ENCODE peak calls at places on chromosomes 11 and 22, in six cellular contexts. F is tibial nerve, G is heart left ventricle, A is body of pancreas, M is adrenal gland, Y is GM12878. U is an unnamed sample.

GRCh38 chr22:49826603-49827306 is 918 bp downstream of the BRD1 start:
- DNase-seq in G (peak), F (no peak), Y (no peak), M (peak), A (peak), U (peak)

GRCh38 chr11:82732734-82733443 is 775 bp downstream of the FAM181B start:
- DNase-seq in F (no peak), Y (no peak), A (peak), M (no peak), G (no peak), U (peak)

GRCh38 chr11:92675303-92675702 is 294.1 kb upstream of the MTNR1B start:
- DNase-seq in Y (no peak), G (no peak), F (no peak), A (no peak), M (no peak), U (no peak)

GRCh38 chr11:126413426-126413825 is 57.9 kb downstream of the ST3GAL4 start:
- DNase-seq in Y (no peak), M (no peak), G (no peak), A (no peak), F (no peak), U (no peak)

GRCh38 chr11:72113170-72113808 is 794 bp upstream of the ANAPC15 start:
- DNase-seq in Y (no peak), G (no peak), A (no peak), F (no peak), M (no peak), U (no peak)

GRCh38 chr22:43876866-43877509 is 14.7 kb upstream of the SULT4A1 start:
- DNase-seq in Y (no peak), G (no peak), M (no peak), A (no peak), F (no peak), U (no peak)

GRCh38 chr22:25153961-25154685 is 45.5 kb upstream of the CRYBB3 start:
- DNase-seq in A (peak), M (peak), F (peak), Y (no peak), G (peak), U (peak)

GRCh38 chr11:33953289-33953688 is 61.4 kb upstream of the LMO2 start:
- DNase-seq in M (no peak), G (no peak), A (no peak), F (no peak), Y (no peak), U (no peak)

GRCh38 chr11:76856111-76856510 is 4.6 kb upstream of the ACER3 start:
- DNase-seq in M (no peak), Y (no peak), A (no peak), F (no peak), G (no peak), U (no peak)

GRCh38 chr11:130216591-130217132 is 57.1 kb downstream of the ST14 start:
- DNase-seq in Y (no peak), A (no peak), M (no peak), G (no peak), F (no peak), U (peak)

GRCh38 chr11:45538939-45539338 is 126.5 kb downstream of the CHST1 start:
- DNase-seq in F (no peak), A (no peak), G (no peak), Y (no peak), M (no peak), U (no peak)

GRCh38 chr11:117826360-117826635 is 1.8 kb upstream of the FXYD2 start:
- DNase-seq in A (peak), Y (no peak), G (no peak), M (no peak), F (no peak), U (no peak)

GRCh38 chr11:78564037-78564888 is 10.4 kb downstream of the NARS2 start:
- DNase-seq in Y (peak), F (no peak), G (peak), A (peak), M (peak), U (peak)

GRCh38 chr11:76140912-76141574 is 65.3 kb downstream of the WNT11 start:
- DNase-seq in Y (no peak), F (no peak), M (no peak), A (no peak), G (no peak), U (no peak)

GRCh38 chr11:67996622-67997459 is 7.1 kb downstream of the UNC93B1 start:
- DNase-seq in A (peak), M (peak), Y (no peak), G (peak), F (no peak), U (peak)

GRCh38 chr22:37636186-37636948 is 3.1 kb upstream of the SH3BP1 start:
- DNase-seq in G (no peak), M (no peak), A (peak), F (no peak), Y (no peak), U (peak)

GRCh38 chr11:69774354-69775162 is 583 bp downstream of the FGF4 start:
- DNase-seq in Y (no peak), G (no peak), A (no peak), M (no peak), F (no peak), U (no peak)

GRCh38 chr11:84564180-84564866 is 1062.8 kb downstream of the DLG2 start:
- DNase-seq in M (peak), F (no peak), G (no peak), A (peak), Y (no peak), U (peak)

GRCh38 chr11:124115782-124116616 is 749 bp downstream of the VWA5A start:
- DNase-seq in F (no peak), A (peak), M (peak), G (no peak), Y (no peak), U (peak)

GRCh38 chr11:134024420-134025085 is 44.3 kb upstream of the JAM3 start:
- DNase-seq in F (no peak), A (no peak), M (no peak), Y (no peak), G (no peak), U (no peak)

GRCh38 chr11:36002196-36002595 is 58.3 kb downstream of the LDLRAD3 start:
- DNase-seq in A (no peak), M (no peak), G (no peak), F (peak), Y (no peak), U (no peak)

GRCh38 chr11:102241026-102241425 is 76.3 kb upstream of the BIRC3 start:
- DNase-seq in G (no peak), F (no peak), M (no peak), Y (no peak), A (no peak), U (no peak)

GRCh38 chr11:48063424-48063978 is 83.1 kb downstream of the PTPRJ start:
- DNase-seq in A (peak), G (no peak), M (peak), F (no peak), Y (no peak), U (no peak)

GRCh38 chr11:118715837-118716260 is 36.4 kb upstream of the TREH start:
- DNase-seq in F (no peak), A (peak), M (no peak), G (no peak), Y (no peak), U (no peak)

GRCh38 chr11:45089845-45090499 is 56.5 kb upstream of the PRDM11 start:
- DNase-seq in M (no peak), G (no peak), Y (no peak), F (no peak), A (no peak), U (no peak)

GRCh38 chr11:94762995-94763394 is 5.2 kb upstream of the AMOTL1 start:
- DNase-seq in G (no peak), A (no peak), Y (no peak), F (no peak), M (no peak), U (no peak)

GRCh38 chr11:124199702-124200101 is 16.6 kb downstream of the OR10D3 start:
- DNase-seq in A (no peak), Y (no peak), M (no peak), F (no peak), G (no peak), U (no peak)

GRCh38 chr11:63937713-63938480 is 905 bp upstream of the NAA40 start:
- DNase-seq in F (no peak), M (no peak), Y (no peak), G (no peak), A (peak), U (peak)

GRCh38 chr11:132439711-132440300 is 1069.4 kb downstream of the NTM start:
- DNase-seq in A (no peak), M (no peak), G (no peak), F (no peak), Y (no peak), U (no peak)

GRCh38 chr22:50114221-50114981 is 24.6 kb downstream of the MOV10L1 start:
- DNase-seq in M (no peak), F (no peak), G (no peak), Y (no peak), A (no peak), U (no peak)

GRCh38 chr11:76918941-76919386 is 58.2 kb downstream of the ACER3 start:
- DNase-seq in A (peak), F (no peak), G (no peak), M (no peak), Y (peak), U (peak)

GRCh38 chr22:45210577-45211431 is 29.9 kb downstream of the KIAA0930 start:
- DNase-seq in M (no peak), Y (no peak), F (no peak), A (no peak), G (no peak), U (no peak)

GRCh38 chr11:68142028-68142412 is 20.8 kb upstream of the CHKA start:
- DNase-seq in F (no peak), Y (no peak), G (no peak), A (peak), M (no peak), U (no peak)

GRCh38 chr11:9462806-9463537 is 2.2 kb downstream of the ZNF143 start:
- DNase-seq in F (no peak), Y (peak), A (no peak), G (no peak), M (no peak), U (no peak)
- H3K27ac ChIP-seq in F (peak), Y (peak), A (no peak), G (no peak), M (no peak), U (peak)

DNA sequence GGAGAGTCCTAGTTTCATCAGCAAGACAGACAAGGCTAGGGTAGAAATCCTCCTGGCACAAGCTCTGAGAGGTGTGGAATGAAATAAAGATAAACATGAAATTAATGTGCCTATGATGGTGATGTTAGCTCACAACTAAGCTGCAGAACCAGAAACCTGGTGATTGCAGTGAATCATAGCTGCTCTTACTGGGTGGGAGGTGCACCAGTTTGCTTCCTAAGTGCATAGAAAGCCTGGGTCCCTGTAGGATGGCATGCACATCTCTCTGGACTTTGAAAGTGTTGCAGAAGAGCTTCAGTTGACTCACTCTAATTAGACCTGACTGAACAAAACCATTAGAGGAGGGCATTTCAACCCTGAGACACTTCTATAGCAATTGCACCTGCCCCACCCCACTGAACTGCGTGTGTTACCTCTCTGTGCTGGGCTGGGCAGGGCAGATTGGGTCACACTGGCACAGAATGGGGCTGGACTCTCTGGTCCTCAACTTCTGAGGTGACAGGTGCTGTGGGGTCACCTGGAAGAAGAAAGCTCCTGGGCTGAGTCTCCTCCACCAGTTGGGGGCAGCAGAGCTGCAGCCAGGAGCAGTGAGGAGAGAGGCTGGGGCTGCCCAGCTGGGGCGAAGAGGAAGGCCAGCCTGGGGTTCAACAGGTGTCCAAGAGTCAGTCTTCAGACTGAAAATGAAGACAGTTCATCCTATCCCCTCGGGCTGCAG is 57.9 kb downstream of the GGTLC2 start:
- DNase-seq in A (no peak), Y (no peak), F (no peak), M (peak), G (no peak), U (peak)
- TF ChIP-seq CTCF in A (peak), Y (peak), F (no peak), M (no peak), G (no peak), U (peak)

GRCh38 chr22:19958083-19959042 is 16.7 kb upstream of the TXNRD2 start:
- DNase-seq in M (peak), F (no peak), Y (no peak), G (no peak), A (no peak), U (no peak)

GRCh38 chr22:19961201-19961580 is 19.6 kb upstream of the TXNRD2 start:
- DNase-seq in G (no peak), F (no peak), M (no peak), Y (no peak), A (no peak), U (no peak)

GRCh38 chr22:19959043-19959586 is 17.5 kb upstream of the TXNRD2 start:
- DNase-seq in Y (no peak), F (peak), M (peak), A (peak), G (peak), U (peak)

GRCh38 chr22:19960491-19961200 is 19.0 kb upstream of the TXNRD2 start:
- DNase-seq in G (no peak), M (no peak), A (no peak), Y (no peak), F (no peak), U (no peak)

DNA sequence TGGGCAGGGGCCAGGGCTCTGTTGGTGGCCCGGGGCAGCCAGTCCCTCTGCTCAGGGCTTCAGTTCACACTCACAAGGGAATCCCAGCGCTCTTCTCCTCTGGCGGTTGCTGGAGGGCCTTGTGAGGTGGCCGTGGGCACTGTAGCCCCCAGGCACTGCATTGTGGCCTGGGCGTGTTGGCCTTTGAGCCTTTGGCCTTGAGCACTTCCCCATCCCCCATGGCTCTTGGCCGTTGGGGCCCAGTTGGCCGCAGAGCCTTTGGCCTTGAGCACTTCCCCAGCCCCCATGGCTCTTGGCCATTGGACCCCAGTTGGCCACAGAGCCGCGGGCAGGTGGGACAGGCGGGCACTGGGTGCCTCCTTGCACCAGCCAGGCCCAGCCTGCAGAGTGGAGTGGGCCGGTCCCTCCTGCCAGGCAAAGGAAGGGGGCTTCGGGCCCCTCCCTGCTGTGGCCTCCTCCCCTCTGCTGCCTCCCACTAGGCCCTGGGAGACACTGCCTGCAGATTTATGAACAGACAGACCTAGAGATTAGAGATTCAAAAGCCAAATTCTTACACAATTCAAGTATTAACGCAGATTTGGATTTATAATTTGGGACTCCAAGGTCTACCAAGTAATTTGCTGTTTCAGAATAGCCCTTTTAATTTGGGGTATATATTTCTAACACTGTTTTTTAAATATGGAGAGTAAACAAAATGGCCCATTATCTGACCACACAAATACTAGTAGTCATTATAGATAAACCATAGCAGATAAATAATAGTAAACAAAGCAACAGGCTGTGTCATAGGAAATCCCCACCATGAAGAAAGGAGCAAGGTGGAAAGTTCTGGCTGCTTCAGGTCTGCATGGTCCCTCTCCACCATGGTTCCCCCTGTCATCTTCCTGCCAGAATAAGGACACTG is 18.2 kb upstream of the TXNRD2 start:
- DNase-seq in Y (no peak), F (no peak), G (no peak), M (peak), A (no peak), U (no peak)
- TF ChIP-seq POLR2A in Y (no peak), F (no peak), G (no peak), M (no peak), A (no peak), U (no peak)

GRCh38 chr11:2387266-2387982 is 10.3 kb downstream of the CD81 start:
- DNase-seq in M (no peak), Y (no peak), G (no peak), F (no peak), A (no peak), U (no peak)
- H3K27ac ChIP-seq in M (no peak), Y (peak), G (peak), F (peak), A (no peak), U (peak)

DNA sequence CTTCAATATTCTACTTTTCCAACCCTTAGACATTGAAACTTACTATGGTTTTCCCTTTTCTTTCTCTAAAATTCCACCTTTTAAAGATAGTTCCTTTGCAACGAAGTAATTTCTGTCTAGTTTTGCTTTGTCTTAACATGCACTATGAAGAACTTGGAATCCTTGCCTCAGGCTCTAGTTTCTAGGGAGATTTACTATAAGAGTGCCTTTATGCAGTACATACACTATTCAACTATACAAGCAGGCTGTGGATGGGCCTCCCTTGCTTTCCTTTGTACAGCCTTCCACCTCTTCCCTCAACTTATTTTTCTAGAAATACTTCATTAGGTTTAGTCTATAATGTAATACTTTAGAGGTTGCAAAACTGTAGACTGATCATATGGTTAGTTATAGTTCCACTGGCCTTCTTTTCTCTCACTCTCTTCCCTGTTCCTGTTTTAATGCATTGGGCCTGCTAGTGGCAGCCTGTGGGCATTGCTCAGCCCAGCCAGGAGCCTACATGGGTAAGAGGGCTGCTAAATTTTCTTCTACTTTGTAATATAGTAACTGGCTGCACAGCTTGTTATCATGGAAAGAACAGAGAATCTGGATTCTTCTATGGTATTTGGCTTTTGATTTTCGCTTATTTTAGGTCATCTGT is 100.2 kb downstream of the C11orf87 start:
- DNase-seq in A (no peak), G (no peak), M (no peak), Y (no peak), F (no peak), U (no peak)
- TF ChIP-seq CTCF in A (no peak), G (no peak), M (no peak), Y (no peak), F (no peak), U (no peak)

DNA sequence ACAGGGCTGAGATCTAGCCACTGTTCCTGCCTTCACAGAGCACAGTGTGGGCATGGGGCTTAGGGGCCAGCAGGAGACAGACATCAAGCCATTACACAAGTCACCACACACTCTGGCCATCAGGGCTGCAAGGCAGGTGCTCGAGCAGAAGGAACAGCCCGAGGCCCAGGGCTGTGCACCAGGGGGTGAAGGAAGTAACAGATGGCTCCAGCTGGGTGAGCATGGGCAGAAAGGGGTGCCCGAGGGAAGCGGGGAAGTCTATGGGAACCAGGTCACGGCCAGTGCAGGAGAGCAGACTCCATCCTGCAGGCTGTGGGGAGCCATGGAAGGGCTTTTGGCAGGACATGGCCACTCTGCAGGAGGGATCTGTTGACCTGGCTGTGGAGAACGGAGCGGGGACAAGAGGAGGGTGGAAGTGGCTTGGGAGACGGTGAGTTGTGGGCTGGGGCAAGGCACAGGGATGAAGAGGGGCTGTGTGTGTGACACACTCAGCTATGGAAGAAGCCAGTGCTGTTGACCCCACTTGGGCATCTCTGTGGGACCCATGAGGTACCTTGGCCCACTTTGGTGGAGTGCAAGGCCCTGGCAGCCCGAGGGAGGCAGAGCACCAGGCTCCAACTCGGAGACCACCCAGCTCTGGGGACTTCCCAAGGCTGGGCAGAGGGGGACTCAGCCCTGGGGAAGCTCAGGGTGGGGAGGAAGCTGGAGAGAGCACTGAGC is 3.6 kb downstream of the C11orf68 start:
- DNase-seq in F (no peak), Y (no peak), G (no peak), A (no peak), M (peak), U (no peak)
- TF ChIP-seq POLR2A in F (no peak), Y (peak), G (no peak), A (no peak), M (no peak), U (no peak)

DNA sequence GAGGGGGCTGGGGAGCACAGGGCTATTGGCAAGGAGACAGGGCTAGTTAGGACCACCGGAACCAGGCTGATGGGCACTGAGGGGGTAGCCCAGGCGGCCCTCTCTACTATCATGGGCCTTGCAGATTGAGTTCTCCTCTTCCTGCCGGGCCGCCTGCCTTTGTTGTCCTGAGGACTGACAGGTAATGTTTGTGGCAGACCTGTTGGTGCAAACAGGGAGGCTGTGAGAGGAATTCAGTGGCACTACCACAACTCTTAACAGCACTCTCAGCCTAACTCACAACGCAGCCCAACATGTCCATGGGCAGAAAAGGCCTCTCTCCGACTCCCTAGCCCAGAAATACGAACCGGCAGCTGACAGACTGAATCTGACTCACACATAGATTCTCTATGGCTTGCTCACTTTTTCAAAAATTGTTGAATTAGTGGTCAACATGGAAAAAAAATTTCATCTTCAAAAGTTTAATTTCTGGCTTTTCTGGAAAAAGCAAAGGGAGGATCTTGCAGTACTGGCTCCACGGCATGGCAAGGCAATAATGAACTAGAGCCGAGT is 11.4 kb downstream of the KCNJ5 start:
- DNase-seq in F (no peak), A (no peak), G (no peak), M (no peak), Y (no peak), U (no peak)
- H3K27ac ChIP-seq in F (no peak), A (no peak), G (no peak), M (no peak), Y (no peak), U (no peak)

GRCh38 chr11:74443071-74443864 is 24.1 kb downstream of the KCNE3 start:
- DNase-seq in Y (no peak), A (peak), M (no peak), G (no peak), F (no peak), U (peak)
- TF ChIP-seq CTCF in Y (no peak), A (peak), M (no peak), G (no peak), F (no peak), U (peak)